ENCODE peak calls at places on chromosomes 2 and 18, in four cellular contexts. O, H, D and W are unnamed samples.

GRCh38 chr2:203399031-203399430 is 70.8 kb downstream of the ABI2 start:
- DNase-seq in D (no peak), O (no peak), H (no peak), W (no peak)

GRCh38 chr18:44819944-44820510 is 139.3 kb downstream of the SETBP1 start:
- DNase-seq in H (no peak), D (no peak), O (no peak), W (no peak)

GRCh38 chr2:42862669-42863185 is 70.3 kb upstream of the HAAO start:
- DNase-seq in O (no peak), H (no peak), D (no peak), W (no peak)

GRCh38 chr18:50844960-50845359 is 25.1 kb upstream of the MRO start:
- DNase-seq in D (no peak), H (no peak), O (no peak), W (no peak)

GRCh38 chr2:134367915-134368911 is 114.3 kb downstream of the MGAT5 start:
- DNase-seq in O (peak), D (no peak), H (no peak), W (no peak)

GRCh38 chr18:56291229-56291796 is 347.1 kb downstream of the TXNL1 start:
- DNase-seq in O (no peak), D (no peak), H (no peak), W (no peak)

GRCh38 chr2:222714361-222715256 is 43.2 kb downstream of the MOGAT1 start:
- DNase-seq in O (peak), H (no peak), D (no peak), W (no peak)

GRCh38 chr2:134218928-134219707 is 34.8 kb upstream of the MGAT5 start:
- DNase-seq in D (no peak), O (no peak), H (peak), W (no peak)

GRCh38 chr2:175688241-175688640 is 313.8 kb downstream of the LNPK start:
- DNase-seq in D (no peak), H (no peak), O (no peak), W (no peak)

GRCh38 chr18:12287684-12288405 is 20.2 kb upstream of the TUBB6 start:
- DNase-seq in O (peak), H (peak), D (no peak), W (peak)

GRCh38 chr18:75253784-75254183 is 43.2 kb downstream of the TSHZ1 start:
- DNase-seq in D (no peak), H (no peak), O (no peak), W (peak)

GRCh38 chr2:88133875-88134274 is 6.0 kb upstream of the FABP1 start:
- DNase-seq in O (no peak), H (no peak), D (no peak), W (no peak)

GRCh38 chr2:231050018-231050901 is 6.4 kb upstream of the PSMD1 start:
- DNase-seq in O (peak), H (no peak), D (no peak), W (no peak)

GRCh38 chr2:195613922-195614321 is 43.1 kb upstream of the SLC39A10 start:
- DNase-seq in O (peak), D (no peak), H (peak), W (peak)

DNA sequence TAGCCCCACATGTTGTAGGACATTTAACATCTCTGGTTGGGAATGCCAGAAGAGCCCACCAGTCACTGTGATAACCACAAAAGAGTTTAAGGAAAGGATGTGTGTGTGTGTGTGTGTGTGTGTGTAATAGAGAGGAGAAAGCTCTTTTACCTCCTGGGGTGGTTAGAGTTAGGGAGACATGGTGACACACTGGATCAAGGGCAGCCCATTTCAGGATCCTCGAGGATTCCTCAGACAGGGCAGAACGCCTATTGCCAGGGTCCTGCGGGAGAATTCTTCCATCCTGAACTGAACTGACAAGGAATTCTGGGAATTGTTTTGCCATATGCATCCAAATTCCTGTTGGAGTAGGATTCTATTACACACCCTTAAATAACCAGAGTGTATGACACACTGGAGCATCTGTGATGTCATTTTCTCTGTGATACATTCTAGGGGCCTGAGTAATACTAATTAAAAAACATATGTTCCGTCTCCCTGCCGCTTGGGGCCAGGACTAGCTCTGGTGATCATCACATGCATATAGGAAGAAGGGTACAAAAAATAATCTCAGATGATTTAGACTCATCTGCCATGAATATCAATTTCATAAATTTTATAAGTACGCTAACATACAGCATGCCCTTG is 156.4 kb upstream of the MMADHC start:
- DNase-seq in D (no peak), H (no peak), O (no peak), W (no peak)
- TF ChIP-seq ZBTB33 in D (no peak), H (no peak), O (no peak), W (no peak)

GRCh38 chr2:180520816-180521595 is 459.4 kb upstream of the UBE2E3 start:
- DNase-seq in O (peak), D (no peak), H (no peak), W (no peak)
- TF ChIP-seq USF2 in O (no peak), D (no peak), H (no peak), W (no peak)

GRCh38 chr2:118764855-118765254 is 82.6 kb downstream of the EN1 start:
- DNase-seq in D (no peak), H (no peak), O (no peak), W (no peak)

GRCh38 chr2:118761791-118762190 is 85.7 kb downstream of the EN1 start:
- DNase-seq in D (no peak), O (no peak), H (no peak), W (no peak)

GRCh38 chr2:118763797-118764196 is 83.7 kb downstream of the EN1 start:
- DNase-seq in H (no peak), O (peak), D (no peak), W (peak)
- TF ChIP-seq SMC3 in H (peak), O (peak), D (no peak), W (no peak)

GRCh38 chr18:46719388-46719787 is 37.5 kb downstream of the ST8SIA5 start:
- DNase-seq in D (no peak), H (no peak), O (no peak), W (no peak)
- TF ChIP-seq ZBTB33 in D (no peak), H (no peak), O (no peak), W (no peak)

GRCh38 chr2:190599073-190599472 is 49.8 kb upstream of the NAB1 start:
- DNase-seq in H (no peak), O (no peak), D (no peak), W (no peak)
- TF ChIP-seq USF2 in H (no peak), O (no peak), D (no peak), W (no peak)